ENCODE peak calls at places on chromosomes 2 and 18, in ten cellular contexts. S is astrocyte; A is colonic mucosa; F is mucosa of descending colon; R is neural progenitor cell; Y is OCI-LY7; C is GM10248; N is CD8-positive, alpha-beta T cell; Z is HL-60; Q is fibroblast of pulmonary artery. W is an unnamed sample.

GRCh38 chr2:100962366-100963025 is 39.6 kb upstream of the RPL31 start:
- DNase-seq in Y (no peak), Q (no peak), S (no peak), C (no peak), F (no peak), R (no peak), Z (no peak), N (no peak), A (no peak), W (no peak)

GRCh38 chr2:23590227-23590869 is 205.4 kb downstream of the KLHL29 start:
- DNase-seq in S (no peak), Z (no peak), R (no peak), Y (no peak), F (no peak), Q (no peak), N (no peak), C (no peak), A (no peak), W (no peak)

GRCh38 chr18:44781890-44782289 is 101.2 kb downstream of the SETBP1 start:
- DNase-seq in C (no peak), R (peak), S (peak), Y (no peak), Z (no peak), Q (peak), N (no peak), A (no peak), F (no peak), W (no peak)

GRCh38 chr2:20584637-20585321 is 66.1 kb downstream of the HS1BP3 start:
- DNase-seq in R (peak), Z (no peak), S (peak), N (no peak), A (no peak), F (no peak), C (no peak), Y (no peak), Q (peak), W (no peak)

GRCh38 chr18:77131652-77132368 is 773 bp downstream of the MBP start:
- DNase-seq in Y (peak), F (peak), Z (no peak), Q (peak), S (no peak), A (peak), N (no peak), R (peak), C (peak), W (peak)

GRCh38 chr2:30541680-30542079 is 94.6 kb downstream of the LCLAT1 start:
- DNase-seq in C (no peak), S (peak), F (no peak), N (no peak), Q (peak), A (no peak), R (no peak), Z (no peak), Y (no peak), W (no peak)

GRCh38 chr2:201643216-201643651 is at the start of gene TMEM237:
- DNase-seq in Z (no peak), C (peak), R (peak), A (no peak), S (peak), Q (peak), F (peak), Y (peak), N (no peak), W (peak)

GRCh38 chr2:109421101-109421500 is 192.7 kb downstream of the SEPTIN10 start:
- DNase-seq in S (no peak), Q (no peak), C (no peak), N (no peak), Z (no peak), F (peak), Y (no peak), R (no peak), A (no peak), W (no peak)

GRCh38 chr2:232901711-232902578 is 31.9 kb downstream of the SNORC start:
- DNase-seq in R (no peak), N (no peak), Y (no peak), S (peak), A (no peak), Q (peak), F (no peak), C (no peak), Z (peak), W (no peak)

GRCh38 chr2:133918141-133918540 is 335.7 kb upstream of the MGAT5 start:
- DNase-seq in N (no peak), Q (no peak), R (no peak), Z (no peak), F (no peak), C (no peak), Y (no peak), S (no peak), A (no peak), W (no peak)

GRCh38 chr18:985301-985700 is 80.6 kb downstream of the ADCYAP1 start:
- DNase-seq in R (peak), A (no peak), C (no peak), F (no peak), N (no peak), Q (no peak), Z (no peak), Y (no peak), S (no peak), W (no peak)

GRCh38 chr2:176646033-176646615 is 376.9 kb downstream of the MTX2 start:
- DNase-seq in A (no peak), C (no peak), Y (no peak), N (no peak), R (peak), Q (no peak), S (no peak), F (no peak), Z (no peak), W (no peak)

GRCh38 chr18:49639643-49640361 is 77.9 kb downstream of the LIPG start:
- DNase-seq in N (no peak), A (no peak), Y (no peak), C (no peak), Z (no peak), R (no peak), S (peak), F (no peak), Q (peak), W (no peak)

GRCh38 chr2:224410946-224411561 is 9.1 kb upstream of the FAM124B start:
- DNase-seq in F (no peak), R (no peak), Z (no peak), N (no peak), S (peak), Q (peak), C (no peak), Y (no peak), A (no peak), W (no peak)

GRCh38 chr2:241774419-241775222 is 2.0 kb upstream of the GAL3ST2 start:
- DNase-seq in S (peak), N (no peak), Y (no peak), Q (peak), C (no peak), F (peak), R (no peak), Z (no peak), A (peak), W (peak)

GRCh38 chr18:67265464-67266245 is 250.9 kb downstream of the DSEL start:
- DNase-seq in Z (no peak), Q (peak), R (no peak), F (no peak), Y (no peak), C (no peak), A (no peak), S (peak), N (no peak), W (no peak)

GRCh38 chr2:166282178-166282577 is 93.6 kb downstream of the SCN9A start:
- DNase-seq in N (no peak), R (no peak), Q (no peak), F (no peak), S (no peak), C (no peak), A (no peak), Y (no peak), Z (no peak), W (no peak)

GRCh38 chr2:234494361-234495075 is 2.4 kb downstream of the ARL4C start:
- DNase-seq in Q (peak), C (no peak), R (peak), N (no peak), Y (peak), A (no peak), Z (no peak), F (no peak), S (peak), W (no peak)

GRCh38 chr18:5979971-5980457 is 84.7 kb upstream of the TMEM200C start:
- DNase-seq in S (no peak), R (no peak), Z (no peak), N (no peak), F (no peak), Q (no peak), Y (no peak), C (peak), A (no peak), W (peak)

GRCh38 chr2:117850015-117850414 is 35.5 kb downstream of the DDX18 start:
- DNase-seq in Q (no peak), R (peak), N (no peak), Y (no peak), A (no peak), C (no peak), Z (no peak), F (no peak), S (no peak), W (no peak)

GRCh38 chr18:10750386-10751035 is 224.7 kb downstream of the NAPG start:
- DNase-seq in Z (no peak), S (no peak), Q (peak), N (no peak), C (no peak), F (no peak), R (no peak), Y (no peak), A (no peak), W (no peak)

GRCh38 chr18:32324173-32324572 is 134.3 kb downstream of the MEP1B start:
- DNase-seq in C (no peak), S (peak), F (no peak), N (no peak), Y (no peak), A (no peak), Z (no peak), R (no peak), Q (peak), W (no peak)

GRCh38 chr2:177338177-177338721 is 54.3 kb upstream of the AGPS start:
- DNase-seq in Q (peak), Y (no peak), C (no peak), F (no peak), Z (no peak), S (peak), A (no peak), R (no peak), N (no peak), W (no peak)

GRCh38 chr2:105744909-105745853 is at the start of gene NCK2:
- DNase-seq in Z (no peak), S (no peak), C (peak), A (peak), Q (peak), N (no peak), R (peak), Y (peak), F (peak), W (peak)

GRCh38 chr2:126771501-126772195 is 115.7 kb downstream of the GYPC start:
- DNase-seq in A (no peak), N (no peak), Q (no peak), C (no peak), R (no peak), Z (no peak), S (no peak), Y (no peak), F (no peak), W (no peak)

GRCh38 chr2:241767464-241768250 is 9.0 kb upstream of the GAL3ST2 start:
- DNase-seq in Q (no peak), S (no peak), Y (no peak), A (no peak), F (peak), C (no peak), R (no peak), Z (no peak), N (no peak), W (peak)

DNA sequence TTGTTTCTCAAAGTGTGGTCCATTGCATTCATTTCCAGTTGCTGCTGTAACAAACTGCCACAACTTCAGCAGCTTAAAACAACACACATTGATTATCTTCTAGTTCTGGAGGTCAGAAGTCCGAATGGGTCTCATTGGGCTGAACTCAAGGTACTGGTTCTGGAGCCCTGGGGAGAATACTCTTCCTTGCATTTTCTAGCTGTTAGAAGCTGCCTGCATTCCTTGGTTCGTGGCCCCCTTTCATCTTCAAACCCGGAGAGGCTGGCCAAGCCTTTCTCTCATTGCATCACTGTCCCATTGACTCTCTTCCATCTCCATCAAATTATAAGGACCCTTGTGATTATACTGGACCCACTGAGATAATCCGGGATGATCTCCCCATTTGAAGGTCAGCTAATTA is 98.1 kb downstream of the SPATS2L start:
- DNase-seq in Y (no peak), R (no peak), Q (no peak), A (no peak), S (no peak), N (no peak), F (no peak), Z (no peak), C (no peak), W (no peak)
- TF ChIP-seq CTCF in Y (no peak), R (no peak), Q (no peak), A (no peak), S (no peak), N (no peak), F (no peak), Z (no peak), C (no peak), W (no peak)

GRCh38 chr2:237707859-237708398 is 80.5 kb downstream of the LRRFIP1 start:
- DNase-seq in Q (no peak), Z (no peak), N (no peak), F (no peak), C (no peak), A (no peak), R (no peak), Y (no peak), S (no peak), W (no peak)
- TF ChIP-seq CTCF in Q (no peak), Z (no peak), N (no peak), F (no peak), C (no peak), A (no peak), R (no peak), Y (no peak), S (no peak), W (no peak)

GRCh38 chr18:9613550-9614400 is 584 bp downstream of the PPP4R1 start:
- DNase-seq in N (peak), Y (peak), Q (peak), R (peak), Z (peak), C (peak), S (no peak), F (peak), A (peak), W (peak)
- TF ChIP-seq CTCF in N (no peak), Y (no peak), Q (no peak), R (no peak), Z (no peak), C (no peak), S (no peak), F (no peak), A (no peak), W (no peak)

GRCh38 chr2:42931147-42931817 is 138.9 kb upstream of the HAAO start:
- DNase-seq in Q (no peak), F (peak), A (no peak), S (no peak), R (peak), C (no peak), Z (no peak), N (no peak), Y (peak), W (no peak)

GRCh38 chr2:42929985-42930581 is 137.7 kb upstream of the HAAO start:
- DNase-seq in A (no peak), Y (no peak), R (no peak), Q (peak), F (no peak), N (no peak), C (no peak), Z (no peak), S (peak), W (no peak)

GRCh38 chr2:42928692-42929576 is 136.6 kb upstream of the HAAO start:
- DNase-seq in A (peak), R (peak), Y (peak), S (no peak), Q (peak), C (no peak), Z (no peak), N (no peak), F (peak), W (no peak)

GRCh38 chr2:42928161-42928691 is 135.8 kb upstream of the HAAO start:
- DNase-seq in Z (no peak), Y (no peak), R (peak), N (no peak), Q (no peak), A (peak), S (no peak), C (no peak), F (no peak), W (no peak)

DNA sequence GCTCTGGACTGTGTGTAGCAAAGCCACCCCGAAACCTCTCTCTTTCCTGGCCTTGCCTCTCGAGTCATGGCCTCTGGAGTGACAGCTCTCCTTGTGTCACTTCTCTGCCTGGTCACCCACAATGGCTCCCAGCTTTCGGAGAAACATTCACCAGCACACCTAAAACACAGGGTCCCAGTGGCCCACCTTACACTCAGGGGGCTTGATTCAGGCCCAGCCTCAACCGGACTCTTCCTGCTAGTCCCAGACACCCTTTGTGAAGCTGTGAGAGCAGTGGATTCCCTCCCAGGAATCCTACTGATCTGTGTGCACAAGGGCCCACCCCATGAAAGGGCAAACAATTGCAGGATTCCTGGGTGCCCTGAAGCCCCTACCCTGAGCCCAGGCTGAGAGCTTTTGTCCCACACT is 137.2 kb upstream of the HAAO start:
- DNase-seq in F (no peak), Z (no peak), C (no peak), R (peak), A (no peak), Q (no peak), N (no peak), Y (no peak), S (no peak), W (no peak)
- TF ChIP-seq CTCF in F (no peak), Z (no peak), C (no peak), R (no peak), A (no peak), Q (no peak), N (no peak), Y (no peak), S (no peak), W (no peak)

DNA sequence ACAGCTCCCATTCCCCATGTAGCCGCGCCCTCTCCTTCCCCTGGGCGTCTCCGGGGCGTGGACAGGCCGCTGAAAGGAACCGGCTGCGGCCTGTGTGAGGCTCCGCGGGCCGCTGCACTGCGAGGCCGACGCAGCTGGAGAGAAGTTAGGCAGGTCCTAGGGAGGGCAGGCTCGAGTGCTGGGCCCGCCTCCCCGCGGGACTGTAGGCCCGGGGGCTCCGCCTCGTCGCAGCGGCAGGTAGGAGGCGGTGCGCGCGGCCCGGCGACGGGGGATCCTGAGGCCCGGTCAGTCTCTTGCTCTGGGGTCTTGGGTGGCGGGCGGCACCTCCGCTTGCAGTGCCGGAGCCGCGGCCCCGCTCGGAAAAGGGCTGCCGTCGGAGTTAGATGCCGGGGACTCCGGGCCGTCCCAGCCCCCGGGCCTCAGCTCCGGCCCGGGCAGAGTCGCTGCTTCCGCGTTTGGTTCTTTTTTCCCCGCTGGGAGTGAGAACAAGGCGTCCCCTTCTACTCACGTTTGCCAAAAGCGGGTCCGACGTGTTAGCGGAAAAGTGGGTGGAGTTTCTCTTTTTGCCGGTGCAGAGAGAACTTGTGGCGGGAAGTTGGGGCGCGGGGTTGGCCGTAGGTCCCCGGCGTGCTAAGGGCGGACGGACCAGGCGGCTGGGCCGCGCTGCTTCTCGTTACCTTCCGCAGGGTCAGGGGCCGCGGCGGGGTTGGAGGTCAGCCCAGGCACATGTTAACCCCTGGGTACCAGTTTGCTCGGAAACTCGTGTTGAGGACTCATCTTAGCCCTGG is at the start of gene VRK2:
- DNase-seq in Q (peak), C (peak), A (peak), R (peak), Z (peak), S (peak), F (peak), N (peak), Y (peak), W (peak)
- TF ChIP-seq CTCF in Q (no peak), C (no peak), A (no peak), R (peak), Z (no peak), S (no peak), F (no peak), N (no peak), Y (no peak), W (no peak)

W was measured in GM20000.